ENCODE peak calls at places on chromosomes 3 and 15, in six cellular contexts. One of them, this sample, is unnamed.

GRCh38 chr3:127141921-127142730 is 50.8 kb upstream of the PRR23E start:
- DNase-seq in HepG2: peak; percentile 46
- DNase-seq in K562: no peak
- DNase-seq in GM12878: no peak
- DNase-seq in HCT116: no peak
- DNase-seq in H1: peak; percentile 44
- DNase-seq in this sample: no peak

GRCh38 chr15:47586653-47587224 is 130.6 kb upstream of the SEMA6D start:
- DNase-seq in HCT116: no peak
- DNase-seq in GM12878: no peak
- DNase-seq in H1: no peak
- DNase-seq in HepG2: no peak
- DNase-seq in K562: no peak
- DNase-seq in this sample: no peak

GRCh38 chr15:80288131-80288530 is 36.1 kb upstream of the CTXND1 start:
- DNase-seq in HCT116: no peak
- DNase-seq in HepG2: no peak
- DNase-seq in K562: no peak
- DNase-seq in H1: no peak
- DNase-seq in GM12878: no peak
- DNase-seq in this sample: no peak

GRCh38 chr3:149339931-149340309 is 6.5 kb upstream of the TM4SF18 start:
- DNase-seq in HCT116: peak; percentile 93
- DNase-seq in GM12878: no peak
- DNase-seq in H1: no peak
- DNase-seq in HepG2: peak; percentile 77
- DNase-seq in K562: no peak
- DNase-seq in this sample: peak; percentile 69

GRCh38 chr15:25890532-25890931 is 27.4 kb upstream of the ATP10A start:
- DNase-seq in HCT116: no peak
- DNase-seq in K562: no peak
- DNase-seq in GM12878: no peak
- DNase-seq in HepG2: no peak
- DNase-seq in H1: no peak
- DNase-seq in this sample: no peak

GRCh38 chr3:72891053-72891855 is 3.4 kb downstream of the GXYLT2 start:
- DNase-seq in H1: no peak
- DNase-seq in HepG2: peak; percentile 46
- DNase-seq in GM12878: no peak
- DNase-seq in K562: peak; percentile 15
- DNase-seq in HCT116: no peak
- DNase-seq in this sample: no peak

GRCh38 chr15:35514759-35515158 is 31.2 kb downstream of the DPH6 start:
- DNase-seq in HCT116: no peak
- DNase-seq in HepG2: no peak
- DNase-seq in K562: no peak
- DNase-seq in GM12878: no peak
- DNase-seq in H1: no peak
- DNase-seq in this sample: no peak

GRCh38 chr3:62723636-62724217 is 151.5 kb downstream of the CADPS start:
- DNase-seq in HepG2: no peak
- DNase-seq in K562: no peak
- DNase-seq in GM12878: no peak
- DNase-seq in HCT116: no peak
- DNase-seq in H1: peak; percentile 53
- DNase-seq in this sample: no peak

GRCh38 chr3:8618950-8619349 is 25.6 kb downstream of the SSUH2 start:
- DNase-seq in K562: no peak
- DNase-seq in HepG2: no peak
- DNase-seq in HCT116: no peak
- DNase-seq in H1: no peak
- DNase-seq in GM12878: no peak
- DNase-seq in this sample: no peak

GRCh38 chr15:41650806-41651205 is 9.4 kb upstream of the MGA start:
- DNase-seq in HCT116: no peak
- DNase-seq in H1: no peak
- DNase-seq in K562: no peak
- DNase-seq in GM12878: no peak
- DNase-seq in HepG2: no peak
- DNase-seq in this sample: no peak

GRCh38 chr15:83206971-83207621 is 527 bp downstream of the HDGFL3 start:
- DNase-seq in GM12878: no peak
- DNase-seq in HCT116: no peak
- DNase-seq in HepG2: no peak
- DNase-seq in K562: peak; percentile 66
- DNase-seq in H1: peak; percentile 71
- DNase-seq in this sample: peak; percentile 32

GRCh38 chr3:115693868-115694267 is 70.6 kb downstream of the GAP43 start:
- DNase-seq in H1: no peak
- DNase-seq in HCT116: no peak
- DNase-seq in HepG2: no peak
- DNase-seq in GM12878: no peak
- DNase-seq in K562: no peak
- DNase-seq in this sample: no peak

GRCh38 chr3:39468108-39468436 is 592 bp downstream of the MOBP start:
- DNase-seq in HepG2: no peak
- DNase-seq in K562: no peak
- DNase-seq in HCT116: no peak
- DNase-seq in H1: no peak
- DNase-seq in GM12878: no peak
- DNase-seq in this sample: no peak

GRCh38 chr15:69855601-69856000 is 242.1 kb downstream of the TLE3 start:
- DNase-seq in K562: no peak
- DNase-seq in H1: no peak
- DNase-seq in GM12878: no peak
- DNase-seq in HepG2: no peak
- DNase-seq in HCT116: no peak
- DNase-seq in this sample: no peak

GRCh38 chr15:69852482-69853275 is 245.0 kb downstream of the TLE3 start:
- DNase-seq in K562: no peak
- DNase-seq in GM12878: no peak
- DNase-seq in HepG2: no peak
- DNase-seq in HCT116: no peak
- DNase-seq in H1: no peak
- DNase-seq in this sample: no peak

GRCh38 chr15:69855172-69855562 is 242.6 kb downstream of the TLE3 start:
- DNase-seq in K562: no peak
- DNase-seq in GM12878: no peak
- DNase-seq in HCT116: no peak
- DNase-seq in H1: no peak
- DNase-seq in HepG2: no peak
- DNase-seq in this sample: no peak

GRCh38 chr15:69854521-69855171 is 243.1 kb downstream of the TLE3 start:
- DNase-seq in HepG2: no peak
- DNase-seq in K562: no peak
- DNase-seq in GM12878: no peak
- DNase-seq in H1: no peak
- DNase-seq in HCT116: no peak
- DNase-seq in this sample: no peak

GRCh38 chr15:69853572-69853971 is 244.1 kb downstream of the TLE3 start:
- DNase-seq in HCT116: peak; percentile 74
- DNase-seq in H1: no peak
- DNase-seq in GM12878: no peak
- DNase-seq in HepG2: no peak
- DNase-seq in K562: no peak
- DNase-seq in this sample: peak; percentile 30
- TF ChIP-seq ZNF274 in HCT116: no peak
- TF ChIP-seq ZNF274 in H1: no peak
- TF ChIP-seq ZNF274 in GM12878: no peak
- TF ChIP-seq ZNF274 in HepG2: no peak
- TF ChIP-seq ZNF274 in K562: no peak
- TF ChIP-seq ZNF274 in this sample: no peak

GRCh38 chr3:98746122-98746521 is 17.0 kb upstream of the ST3GAL6 start:
- DNase-seq in HCT116: no peak
- DNase-seq in H1: no peak
- DNase-seq in K562: no peak
- DNase-seq in GM12878: no peak
- DNase-seq in HepG2: no peak
- DNase-seq in this sample: no peak

GRCh38 chr3:98754483-98754882 is 8.7 kb upstream of the ST3GAL6 start:
- DNase-seq in H1: no peak
- DNase-seq in K562: no peak
- DNase-seq in HCT116: no peak
- DNase-seq in HepG2: no peak
- DNase-seq in GM12878: no peak
- DNase-seq in this sample: no peak

GRCh38 chr3:98745718-98746117 is 17.4 kb upstream of the ST3GAL6 start:
- DNase-seq in HCT116: no peak
- DNase-seq in HepG2: no peak
- DNase-seq in H1: no peak
- DNase-seq in K562: no peak
- DNase-seq in GM12878: no peak
- DNase-seq in this sample: no peak

GRCh38 chr3:98746882-98747281 is 16.3 kb upstream of the ST3GAL6 start:
- DNase-seq in HepG2: peak; percentile 51
- DNase-seq in K562: no peak
- DNase-seq in HCT116: no peak
- DNase-seq in GM12878: no peak
- DNase-seq in H1: no peak
- DNase-seq in this sample: no peak

DNA sequence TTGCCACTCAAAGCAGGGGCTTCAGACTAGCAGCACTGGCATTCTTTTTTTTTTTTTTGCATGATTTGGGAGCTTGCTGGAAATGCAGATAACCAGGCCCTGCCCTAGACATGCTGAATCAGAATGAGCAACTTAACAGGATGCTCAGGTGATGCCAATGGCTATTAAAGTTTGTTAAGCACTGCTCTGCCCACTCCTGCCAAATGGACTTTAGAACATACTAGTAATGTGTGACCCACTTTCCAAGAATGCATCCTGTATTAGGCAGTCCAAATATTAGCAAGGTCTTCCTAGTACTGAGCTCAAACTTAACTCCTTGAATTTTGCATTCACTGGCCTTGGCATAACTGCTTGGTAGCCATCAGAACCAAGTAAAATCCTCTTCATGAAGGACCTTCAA is 12.6 kb upstream of the ST3GAL6 start:
- DNase-seq in HepG2: peak; percentile 70
- DNase-seq in HCT116: no peak
- DNase-seq in K562: no peak
- DNase-seq in GM12878: no peak
- DNase-seq in H1: no peak
- DNase-seq in this sample: no peak
- TF ChIP-seq ZNF274 in HepG2: no peak
- TF ChIP-seq ZNF274 in HCT116: no peak
- TF ChIP-seq ZNF274 in K562: no peak
- TF ChIP-seq ZNF274 in GM12878: no peak
- TF ChIP-seq ZNF274 in H1: no peak
- TF ChIP-seq ZNF274 in this sample: no peak

GRCh38 chr15:74301583-74302374 is 65.7 kb downstream of the CCDC33 start:
- DNase-seq in K562: no peak
- DNase-seq in H1: no peak
- DNase-seq in GM12878: no peak
- DNase-seq in HCT116: no peak
- DNase-seq in HepG2: no peak
- DNase-seq in this sample: no peak

GRCh38 chr15:74303741-74304309 is 63.6 kb downstream of the CYP11A1 start:
- DNase-seq in HCT116: no peak
- DNase-seq in K562: no peak
- DNase-seq in H1: no peak
- DNase-seq in HepG2: no peak
- DNase-seq in GM12878: no peak
- DNase-seq in this sample: no peak

GRCh38 chr15:74300057-74300620 is 64.0 kb downstream of the CCDC33 start:
- DNase-seq in GM12878: no peak
- DNase-seq in HepG2: no peak
- DNase-seq in K562: peak; percentile 43
- DNase-seq in HCT116: no peak
- DNase-seq in H1: no peak
- DNase-seq in this sample: no peak

GRCh38 chr15:74304459-74304858 is 63.0 kb downstream of the CYP11A1 start:
- DNase-seq in H1: no peak
- DNase-seq in K562: no peak
- DNase-seq in HCT116: no peak
- DNase-seq in GM12878: no peak
- DNase-seq in HepG2: no peak
- DNase-seq in this sample: no peak

DNA sequence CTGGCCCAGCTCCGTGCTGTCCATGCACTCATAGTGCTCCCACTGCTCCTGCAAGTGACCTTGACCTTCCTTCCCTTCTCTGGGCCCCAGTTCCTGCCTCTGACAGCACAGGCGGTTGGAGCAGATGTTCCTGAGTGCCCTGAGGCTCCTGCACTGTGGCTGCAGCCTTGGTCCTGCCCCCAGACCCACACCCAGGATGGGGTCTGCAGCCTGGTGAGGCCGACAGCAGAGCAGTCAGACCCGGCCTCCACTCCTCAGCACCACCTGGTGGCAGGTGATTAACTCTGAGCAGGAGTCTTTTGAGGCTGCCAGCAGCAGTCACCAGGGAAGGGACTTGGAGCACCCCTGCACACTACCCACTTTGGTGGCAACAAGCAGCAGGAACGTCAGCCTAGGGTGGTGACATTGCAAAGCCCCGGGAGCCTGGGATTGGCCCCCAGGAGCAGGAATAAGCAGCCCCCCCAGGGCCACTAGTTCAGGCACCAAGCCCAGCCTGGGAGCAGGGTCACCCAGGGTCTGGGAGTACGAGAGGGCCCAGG is 64.6 kb downstream of the CYP11A1 start:
- DNase-seq in K562: peak; percentile 49
- DNase-seq in HepG2: peak; percentile 11
- DNase-seq in HCT116: no peak
- DNase-seq in H1: peak; percentile 87
- DNase-seq in GM12878: no peak
- DNase-seq in this sample: no peak
- TF ChIP-seq ZNF274 in K562: no peak
- TF ChIP-seq ZNF274 in HepG2: no peak
- TF ChIP-seq ZNF274 in HCT116: no peak
- TF ChIP-seq ZNF274 in H1: no peak
- TF ChIP-seq ZNF274 in GM12878: no peak
- TF ChIP-seq ZNF274 in this sample: no peak

DNA sequence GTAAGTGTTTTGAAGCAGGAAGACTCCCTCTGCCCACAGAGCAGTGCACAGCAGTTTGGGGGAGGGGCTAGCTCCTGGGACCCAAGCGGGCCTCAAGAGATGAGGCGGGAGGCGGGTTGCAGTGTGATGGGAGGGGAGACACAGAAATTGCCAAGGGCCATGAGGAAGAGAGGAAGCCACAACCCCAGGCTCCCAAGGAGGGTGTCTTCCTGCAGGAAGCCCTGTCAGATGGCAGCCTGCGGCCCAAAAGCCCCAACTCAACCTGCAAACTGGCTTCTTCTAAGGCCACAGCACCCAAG is 7.3 kb upstream of the ISLR2 start:
- DNase-seq in H1: peak; percentile 72
- DNase-seq in HCT116: no peak
- DNase-seq in GM12878: no peak
- DNase-seq in HepG2: no peak
- DNase-seq in K562: no peak
- DNase-seq in this sample: no peak
- TF ChIP-seq ZNF274 in H1: no peak
- TF ChIP-seq ZNF274 in HCT116: no peak
- TF ChIP-seq ZNF274 in GM12878: no peak
- TF ChIP-seq ZNF274 in HepG2: no peak
- TF ChIP-seq ZNF274 in K562: no peak
- TF ChIP-seq ZNF274 in this sample: no peak

GRCh38 chr3:157429703-157430102 is 6.9 kb upstream of the PTX3 start:
- DNase-seq in HCT116: no peak
- DNase-seq in K562: no peak
- DNase-seq in H1: no peak
- DNase-seq in GM12878: no peak
- DNase-seq in HepG2: no peak
- DNase-seq in this sample: no peak
- TF ChIP-seq ZNF274 in HCT116: no peak
- TF ChIP-seq ZNF274 in K562: no peak
- TF ChIP-seq ZNF274 in H1: no peak
- TF ChIP-seq ZNF274 in GM12878: no peak
- TF ChIP-seq ZNF274 in HepG2: no peak
- TF ChIP-seq ZNF274 in this sample: no peak